ENCODE peak calls at places on chromosomes 13 and 19, in seven cellular contexts. P is cardiac fibroblast; A is CD8-positive, alpha-beta T cell; C is body of pancreas; J is bronchial epithelial cell; Z is neural progenitor cell; K is cardiac muscle cell. Y is an unnamed sample.

GRCh38 chr19:3818479-3818878 is 32.3 kb upstream of the MATK start:
- DNase-seq in P (peak), J (peak), A (no peak), K (peak), Z (no peak), C (no peak), Y (no peak)

GRCh38 chr19:648305-648704 is 8.6 kb downstream of the FGF22 start:
- DNase-seq in C (no peak), K (no peak), A (no peak), J (no peak), P (no peak), Z (no peak), Y (no peak)

GRCh38 chr19:20028611-20029010 is 10.7 kb downstream of the ZNF682 start:
- DNase-seq in J (no peak), K (no peak), P (no peak), A (no peak), Z (no peak), C (no peak), Y (no peak)

GRCh38 chr19:8361921-8362793 is 1.8 kb upstream of the ANGPTL4 start:
- DNase-seq in A (no peak), P (peak), Z (no peak), J (peak), K (peak), C (peak), Y (no peak)

GRCh38 chr19:48989701-48990291 is 3.3 kb downstream of the GYS1 start:
- DNase-seq in A (no peak), P (no peak), J (no peak), K (no peak), Z (no peak), C (no peak), Y (no peak)

GRCh38 chr13:45063261-45063870 is 56.9 kb upstream of the GTF2F2 start:
- DNase-seq in Z (no peak), P (peak), A (no peak), J (no peak), C (no peak), K (no peak), Y (no peak)

GRCh38 chr19:16085115-16085514 is 8.8 kb downstream of the TPM4 start:
- DNase-seq in J (peak), K (no peak), Z (no peak), A (no peak), C (no peak), P (no peak), Y (no peak)

GRCh38 chr19:8445488-8446001 is 770 bp downstream of the HNRNPM start:
- DNase-seq in A (peak), J (peak), P (peak), Z (peak), K (peak), C (peak), Y (peak)

GRCh38 chr19:6108721-6109633 is 1.3 kb downstream of the RFX2 start:
- DNase-seq in Z (peak), K (no peak), A (peak), P (peak), J (peak), C (peak), Y (peak)

GRCh38 chr13:19680751-19681150 is 47.3 kb downstream of the MPHOSPH8 start:
- DNase-seq in A (no peak), K (no peak), Z (no peak), P (no peak), J (no peak), C (no peak), Y (no peak)

GRCh38 chr19:38084196-38084595 is 139.8 kb downstream of the DPF1 start:
- DNase-seq in J (no peak), K (no peak), A (no peak), P (no peak), Z (no peak), C (no peak), Y (no peak)

GRCh38 chr13:84446972-84447700 is 564.9 kb upstream of the SLITRK1 start:
- DNase-seq in J (peak), C (no peak), P (peak), A (no peak), Z (no peak), K (peak), Y (no peak)

GRCh38 chr13:101406787-101407186 is 9.5 kb downstream of the NALCN start:
- DNase-seq in P (peak), Z (no peak), C (no peak), K (no peak), J (peak), A (no peak), Y (no peak)

GRCh38 chr19:2083174-2083854 is 12.8 kb downstream of the MOB3A start:
- DNase-seq in C (no peak), Z (no peak), J (no peak), P (no peak), K (no peak), A (peak), Y (no peak)

GRCh38 chr19:38308006-38308766 is 4.1 kb downstream of the C19orf33 start:
- DNase-seq in K (no peak), J (no peak), A (no peak), Z (no peak), P (no peak), C (no peak), Y (no peak)

GRCh38 chr13:29143864-29144263 is 323.7 kb downstream of the MTUS2 start:
- DNase-seq in K (no peak), A (no peak), Z (no peak), J (no peak), C (no peak), P (no peak), Y (no peak)

GRCh38 chr13:29137016-29137415 is 316.9 kb downstream of the MTUS2 start:
- DNase-seq in C (no peak), P (no peak), A (no peak), K (no peak), J (no peak), Z (no peak), Y (no peak)

GRCh38 chr13:29136341-29136740 is 316.2 kb downstream of the MTUS2 start:
- DNase-seq in Z (no peak), A (no peak), C (no peak), P (no peak), K (no peak), J (no peak), Y (no peak)

GRCh38 chr13:29137995-29138394 is 317.9 kb downstream of the MTUS2 start:
- DNase-seq in Z (no peak), J (no peak), A (no peak), P (no peak), C (no peak), K (no peak), Y (no peak)

DNA sequence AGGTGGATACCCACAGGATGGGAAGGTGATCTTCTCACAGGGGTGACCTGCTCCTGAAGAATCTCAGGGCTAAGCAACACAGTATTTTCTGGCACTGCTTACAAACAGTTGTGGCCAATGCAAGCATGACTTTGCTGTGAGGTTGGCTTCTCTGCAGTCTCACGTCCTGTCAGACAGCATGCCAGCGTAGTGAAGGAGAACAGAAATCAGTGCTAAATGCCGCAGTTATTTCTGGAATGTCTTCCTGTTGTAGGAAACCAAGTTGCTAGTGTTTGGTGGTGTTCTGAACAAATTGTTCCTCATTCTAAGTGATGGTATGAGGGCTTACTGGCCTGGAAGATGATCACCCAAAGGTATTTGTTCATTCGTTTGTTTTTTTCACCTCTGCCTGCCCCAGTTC is 320.1 kb downstream of the MTUS2 start:
- DNase-seq in J (peak), K (peak), A (no peak), C (no peak), P (peak), Z (no peak), Y (no peak)
- TF ChIP-seq CTCF in J (no peak), K (no peak), A (no peak), C (no peak), P (no peak), Z (no peak), Y (no peak)

DNA sequence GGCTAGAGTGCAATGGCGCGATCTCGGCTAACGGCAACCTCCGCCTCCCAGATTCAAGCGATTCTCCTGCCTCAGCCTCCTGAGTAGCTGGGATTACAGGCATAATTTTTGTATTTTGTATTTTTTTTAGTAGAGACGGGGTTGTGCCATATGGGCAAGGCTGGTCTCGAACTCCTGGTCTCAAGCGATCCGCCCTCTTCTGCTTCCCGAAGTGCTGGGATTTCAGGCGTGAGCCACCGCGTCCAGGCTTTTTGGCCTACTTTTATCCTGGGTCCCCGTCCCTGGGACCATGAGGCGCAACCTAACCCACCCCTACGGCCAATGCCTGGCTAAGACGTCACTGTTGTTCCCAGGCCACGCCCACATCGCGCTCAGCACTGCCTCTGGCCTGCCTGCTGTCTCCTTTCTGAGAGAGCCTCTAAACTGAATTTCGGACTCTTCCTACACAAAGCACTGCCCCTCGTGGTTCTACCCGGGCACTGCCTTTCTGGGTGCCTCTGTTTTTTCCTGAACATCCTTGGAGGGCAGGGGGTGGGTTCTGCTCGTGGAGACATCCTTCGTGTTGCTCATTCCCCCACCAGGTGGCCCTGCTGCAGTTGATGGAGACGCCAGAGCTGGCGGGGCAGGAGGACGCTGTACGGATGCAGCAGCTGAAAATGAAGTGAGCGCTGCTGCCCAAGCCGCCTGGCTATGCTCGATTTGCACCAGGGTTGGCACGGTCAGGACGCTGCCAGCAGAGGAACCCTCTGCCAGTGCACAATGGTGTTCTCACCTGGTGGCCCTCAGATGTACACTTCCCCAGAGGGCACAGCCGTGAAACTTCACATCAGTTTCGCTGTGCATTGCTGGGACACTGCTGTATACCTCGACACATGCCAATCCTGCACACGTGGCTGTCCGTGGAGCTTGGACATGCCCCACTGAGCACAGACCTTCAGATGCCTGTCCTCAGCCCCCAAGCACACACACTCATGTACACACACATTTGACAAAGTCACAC is 2.0 kb downstream of the REX1BD start:
- DNase-seq in P (no peak), K (peak), C (no peak), J (peak), A (no peak), Z (peak), Y (peak)
- TF ChIP-seq CTCF in P (no peak), K (peak), C (no peak), J (peak), A (no peak), Z (peak), Y (peak)

GRCh38 chr13:54513254-54513653 is 1484.6 kb downstream of the OLFM4 start:
- DNase-seq in C (no peak), Z (no peak), J (no peak), P (no peak), K (no peak), A (no peak), Y (no peak)

DNA sequence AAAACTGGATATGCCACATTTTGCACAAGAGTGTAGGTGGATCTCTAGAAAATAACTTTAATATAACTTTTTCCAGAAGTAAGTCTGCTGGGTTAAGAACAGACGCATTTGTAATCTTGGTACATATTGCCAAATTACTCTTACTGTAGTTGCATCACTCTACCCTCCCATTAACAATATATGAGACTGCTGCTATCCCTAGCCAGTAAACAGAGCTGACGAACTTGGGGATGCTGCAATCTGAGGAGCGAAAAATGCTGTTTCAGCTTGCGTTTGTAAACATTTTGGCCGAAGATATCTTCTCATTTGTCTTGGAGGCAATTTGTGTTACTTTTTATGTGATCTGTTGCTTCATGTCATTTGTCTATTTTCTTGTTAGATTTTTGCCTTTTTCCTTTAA is 1482.7 kb downstream of the OLFM4 start:
- DNase-seq in A (no peak), K (no peak), P (no peak), Z (no peak), C (no peak), J (no peak), Y (no peak)
- TF ChIP-seq CTCF in A (no peak), K (no peak), P (no peak), Z (no peak), C (no peak), J (no peak), Y (no peak)

DNA sequence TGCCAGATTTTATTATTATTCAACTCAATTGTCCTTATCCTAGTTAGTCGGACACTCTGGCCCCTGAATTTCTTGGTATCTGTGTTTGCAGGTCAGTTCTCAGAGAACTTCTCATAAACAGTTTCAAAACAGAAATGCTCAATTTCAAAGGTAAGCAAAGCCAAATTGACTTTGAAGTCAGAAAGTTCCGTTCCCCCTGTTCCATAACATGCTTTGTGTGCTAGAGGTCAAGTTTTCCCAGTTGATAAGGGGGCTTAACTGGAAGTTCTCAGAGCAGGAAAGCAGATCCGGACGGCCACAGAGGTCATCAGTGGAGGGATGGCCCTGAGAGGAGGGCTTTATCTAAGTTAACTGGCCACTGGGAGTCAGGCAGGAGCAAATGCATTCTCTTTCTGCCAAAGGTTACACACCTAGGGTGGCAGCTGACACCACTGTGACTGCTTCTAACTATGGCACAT is 417.2 kb downstream of the COG6 start:
- DNase-seq in C (no peak), P (no peak), Z (no peak), K (peak), J (no peak), A (no peak), Y (no peak)
- TF ChIP-seq CTCF in C (no peak), P (no peak), Z (no peak), K (no peak), J (no peak), A (no peak), Y (no peak)

DNA sequence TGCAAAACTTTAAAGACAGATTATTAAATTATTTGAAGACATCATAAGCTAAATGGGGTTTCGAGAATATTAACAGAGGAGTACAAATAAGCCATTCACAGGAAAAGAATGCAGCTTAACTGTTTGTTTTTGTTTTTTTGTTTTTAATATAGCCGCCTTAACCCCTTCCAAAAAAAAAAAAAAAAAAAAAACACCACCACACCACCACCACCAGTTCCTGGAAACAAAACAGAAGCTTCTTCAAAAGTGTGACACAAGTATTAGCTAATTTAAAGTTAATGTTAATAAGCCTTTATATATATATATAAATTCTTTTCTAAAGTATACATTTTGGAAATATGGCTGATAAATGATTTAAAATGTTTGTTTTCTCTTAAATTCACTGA is 1.3 kb downstream of the RAP2A start:
- DNase-seq in K (no peak), P (no peak), J (peak), C (no peak), Z (no peak), A (no peak), Y (no peak)
- TF ChIP-seq CTCF in K (no peak), P (no peak), J (no peak), C (no peak), Z (no peak), A (no peak), Y (no peak)

DNA sequence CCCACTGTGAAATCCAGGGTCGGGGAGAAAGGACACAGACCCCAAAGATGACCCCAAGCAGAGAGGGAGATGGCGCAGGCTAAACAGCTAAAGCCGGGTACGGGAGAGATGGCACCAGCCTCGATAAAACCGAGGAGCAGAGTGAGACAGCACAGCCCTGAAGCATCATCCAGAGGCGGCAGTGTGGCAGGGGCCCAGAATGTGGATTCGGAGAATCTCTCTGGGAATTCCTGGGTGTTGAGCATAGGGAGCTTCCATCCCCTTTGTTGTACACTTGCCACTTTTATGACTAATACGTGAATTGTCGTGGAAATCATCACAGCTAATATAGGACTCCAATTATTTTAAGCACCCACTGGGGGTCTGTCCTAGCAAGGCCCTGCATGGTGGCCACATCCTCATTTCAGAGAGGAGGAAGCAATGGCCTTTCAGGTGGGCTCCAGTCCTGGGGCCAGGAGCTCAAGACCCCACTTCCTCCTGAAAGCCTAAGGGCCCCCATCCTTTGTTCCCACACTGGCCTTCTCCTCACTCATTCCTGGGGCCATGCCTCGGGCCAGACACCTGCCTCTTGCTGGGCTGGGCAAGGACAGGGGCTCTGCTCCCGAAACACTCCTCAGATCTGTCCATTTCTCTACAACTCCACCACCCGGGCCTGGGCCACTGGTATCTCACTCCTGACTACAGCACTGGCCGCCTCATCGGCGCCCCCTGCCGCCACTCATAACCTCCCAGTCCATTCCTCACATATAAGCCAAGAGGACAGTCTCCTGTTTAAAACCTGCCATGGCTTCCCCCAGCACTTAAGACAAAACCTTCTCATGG is 29.3 kb upstream of the ATP1A3 start:
- DNase-seq in C (no peak), K (peak), A (peak), J (peak), Z (peak), P (peak), Y (peak)
- TF ChIP-seq CTCF in C (no peak), K (peak), A (peak), J (peak), Z (peak), P (peak), Y (peak)

GRCh38 chr13:60134376-60134775 is 29.4 kb downstream of the DIAPH3 start:
- DNase-seq in J (no peak), A (no peak), P (peak), Z (peak), C (no peak), K (peak), Y (no peak)
- TF ChIP-seq CTCF in J (no peak), A (no peak), P (peak), Z (peak), C (no peak), K (peak), Y (no peak)

Y was measured in endothelial cell.